ENCODE peak calls at places on chromosomes 3 and 15, in four cellular contexts. Q, D, M and O are unnamed samples.

GRCh38 chr3:46372492-46373359 is 2.0 kb downstream of the CCR5 start:
- DNase-seq in Q (peak), M (no peak), D (no peak), O (no peak)

GRCh38 chr3:157460253-157460652 is 23.6 kb downstream of the PTX3 start:
- DNase-seq in Q (no peak), M (no peak), D (no peak), O (no peak)

GRCh38 chr15:59885832-59886231 is 118.3 kb upstream of the FOXB1 start:
- DNase-seq in D (no peak), Q (peak), M (no peak), O (peak)

GRCh38 chr3:187878776-187879524 is 133.7 kb upstream of the BCL6 start:
- DNase-seq in Q (no peak), D (no peak), M (no peak), O (no peak)

GRCh38 chr15:99430881-99431401 is 134.8 kb upstream of the MEF2A start:
- DNase-seq in M (no peak), Q (no peak), D (peak), O (no peak)

GRCh38 chr15:47409601-47410000 is 307.7 kb upstream of the SEMA6D start:
- DNase-seq in D (no peak), Q (no peak), M (no peak), O (no peak)

GRCh38 chr3:160091441-160091840 is 102.8 kb downstream of the IL12A start:
- DNase-seq in Q (no peak), D (no peak), M (no peak), O (no peak)

GRCh38 chr3:38643592-38643991 is 5.9 kb downstream of the SCN5A start:
- DNase-seq in M (no peak), D (no peak), Q (no peak), O (no peak)

GRCh38 chr3:33237439-33237838 is 18.8 kb upstream of the SUSD5 start:
- DNase-seq in D (no peak), M (no peak), Q (no peak), O (no peak)

GRCh38 chr3:8996681-8997121 is 33.4 kb upstream of the RAD18 start:
- DNase-seq in Q (peak), D (peak), M (no peak), O (no peak)

GRCh38 chr3:54079729-54080128 is 42.6 kb upstream of the CACNA2D3 start:
- DNase-seq in M (no peak), D (no peak), Q (peak), O (no peak)

GRCh38 chr15:101615986-101616848 is 36.0 kb downstream of the TM2D3 start:
- DNase-seq in D (peak), M (peak), Q (peak), O (peak)

GRCh38 chr3:25045291-25045690 is 382.8 kb upstream of the RARB start:
- DNase-seq in M (no peak), D (no peak), Q (peak), O (no peak)

GRCh38 chr15:92538115-92538514 is 117.5 kb downstream of the FAM174B start:
- DNase-seq in M (peak), D (no peak), Q (no peak), O (no peak)

GRCh38 chr15:94174399-94174802 is 57.0 kb upstream of the MCTP2 start:
- DNase-seq in M (no peak), D (no peak), Q (no peak), O (no peak)

GRCh38 chr3:20073683-20074082 is 33.4 kb downstream of the KAT2B start:
- DNase-seq in Q (peak), D (no peak), M (no peak), O (peak)

GRCh38 chr15:41160639-41161315 is 44.7 kb upstream of the INO80 start:
- DNase-seq in D (no peak), M (no peak), Q (no peak), O (no peak)

GRCh38 chr15:69604050-69604378 is 151.4 kb downstream of the RPLP1 start:
- DNase-seq in Q (peak), M (no peak), D (no peak), O (no peak)

GRCh38 chr3:114551770-114552526 is 258.1 kb downstream of the TIGIT start:
- DNase-seq in D (no peak), Q (no peak), M (no peak), O (peak)

GRCh38 chr15:88708256-88709054 is 69.6 kb downstream of the ISG20 start:
- DNase-seq in Q (no peak), D (no peak), M (no peak), O (peak)

GRCh38 chr3:53320697-53321096 is 26.6 kb downstream of the DCP1A start:
- DNase-seq in D (no peak), Q (peak), M (no peak), O (no peak)

GRCh38 chr3:42446111-42447050 is 36.0 kb upstream of the LYZL4 start:
- DNase-seq in M (no peak), Q (peak), D (no peak), O (no peak)

GRCh38 chr3:4531478-4532025 is 38.4 kb downstream of the ITPR1 start:
- DNase-seq in D (no peak), M (no peak), Q (no peak), O (no peak)

GRCh38 chr3:48820626-48821324 is 26.9 kb downstream of the PRKAR2A start:
- DNase-seq in D (no peak), Q (no peak), M (no peak), O (no peak)

GRCh38 chr15:80836991-80837390 is 57.8 kb downstream of the CEMIP start:
- DNase-seq in M (no peak), Q (no peak), D (no peak), O (no peak)

GRCh38 chr3:51588724-51589123 is 50.2 kb downstream of the RAD54L2 start:
- DNase-seq in Q (no peak), D (no peak), M (no peak), O (no peak)

GRCh38 chr3:159926573-159926972 is 62.1 kb upstream of the IL12A start:
- DNase-seq in M (no peak), D (no peak), Q (no peak), O (no peak)

GRCh38 chr3:129892857-129893615 is 475 bp downstream of the TMCC1 start:
- DNase-seq in M (peak), D (peak), Q (peak), O (peak)

GRCh38 chr3:24242012-24242698 is 252.5 kb downstream of the THRB start:
- DNase-seq in M (no peak), D (no peak), Q (peak), O (peak)

GRCh38 chr3:64954995-64955636 is 267.3 kb upstream of the ADAMTS9 start:
- DNase-seq in M (peak), D (no peak), Q (no peak), O (peak)

GRCh38 chr15:28169361-28169760 is 70.2 kb upstream of the OCA2 start:
- DNase-seq in D (no peak), M (no peak), Q (no peak), O (no peak)

GRCh38 chr15:40441012-40441735 is 421 bp downstream of the BAHD1 start:
- DNase-seq in Q (peak), M (no peak), D (no peak), O (no peak)

GRCh38 chr3:10354373-10355015 is 33.6 kb upstream of the SEC13 start:
- DNase-seq in M (no peak), Q (no peak), D (no peak), O (peak)

GRCh38 chr3:44932271-44932670 is 43.7 kb downstream of the ZDHHC3 start:
- DNase-seq in Q (no peak), D (no peak), M (no peak), O (peak)

GRCh38 chr3:127114337-127115070 is 78.4 kb upstream of the PRR23E start:
- DNase-seq in M (no peak), Q (no peak), D (no peak), O (peak)

GRCh38 chr3:167728176-167728575 is 6.5 kb downstream of the PDCD10 start:
- DNase-seq in Q (no peak), D (no peak), M (no peak), O (no peak)

GRCh38 chr3:67288707-67289106 is 290.6 kb downstream of the KBTBD8 start:
- DNase-seq in Q (no peak), D (no peak), M (no peak), O (no peak)

GRCh38 chr3:115857518-115858136 is 234.3 kb downstream of the GAP43 start:
- DNase-seq in D (no peak), M (no peak), Q (no peak), O (no peak)
- H3K27ac ChIP-seq in D (no peak), M (no peak), Q (no peak), O (peak)

DNA sequence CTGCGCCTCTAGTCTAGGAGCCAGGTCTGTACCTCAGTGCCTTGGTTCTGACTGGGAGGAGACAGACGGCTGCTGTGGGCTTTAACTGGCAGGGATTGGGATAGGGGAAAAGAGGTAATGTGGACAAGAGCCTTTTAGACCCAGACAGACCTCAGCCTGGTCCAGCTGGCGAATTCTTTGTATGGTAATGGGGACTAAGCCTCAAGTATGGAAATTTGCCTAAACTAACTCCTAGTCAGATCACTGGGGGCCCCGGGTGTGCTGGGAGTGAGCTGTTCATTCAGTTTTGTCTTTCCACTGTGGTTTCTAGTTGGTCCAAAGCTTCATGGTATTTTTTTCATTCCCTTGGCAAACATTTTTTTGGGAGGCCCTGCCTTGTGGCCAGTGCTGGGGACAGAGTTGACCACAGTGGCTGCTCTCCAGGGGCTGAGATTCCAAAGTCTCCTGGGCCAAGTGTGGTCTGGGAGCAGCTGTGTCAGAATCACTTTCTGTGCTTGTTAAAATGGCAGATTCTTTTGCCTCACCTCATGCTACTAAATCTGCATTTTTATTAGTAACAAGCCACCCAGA is 261.4 kb upstream of the C2CD4B start:
- DNase-seq in M (no peak), D (no peak), Q (no peak), O (no peak)
- H3K27ac ChIP-seq in M (no peak), D (no peak), Q (no peak), O (no peak)

DNA sequence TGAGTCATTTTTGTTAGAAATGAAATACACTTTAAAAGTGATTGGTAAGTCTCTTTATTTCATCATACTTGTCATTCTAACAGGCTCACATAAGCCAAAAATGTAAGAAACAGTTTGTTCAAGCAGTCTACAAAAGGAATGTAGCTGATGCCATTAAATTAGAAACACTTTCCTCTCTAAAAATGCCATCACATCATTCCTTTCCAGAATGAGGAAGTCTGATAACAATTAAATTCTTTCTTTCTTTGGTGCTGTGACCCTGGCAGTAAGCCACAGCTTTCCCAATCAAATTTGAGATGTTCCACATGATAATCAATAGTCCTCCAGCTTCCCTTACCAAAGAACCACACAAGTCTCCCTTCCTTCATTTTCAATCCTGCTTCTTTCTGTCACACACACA is 9.4 kb upstream of the P2RY1 start:
- DNase-seq in D (no peak), M (no peak), Q (no peak), O (no peak)
- H3K27ac ChIP-seq in D (no peak), M (no peak), Q (no peak), O (no peak)

DNA sequence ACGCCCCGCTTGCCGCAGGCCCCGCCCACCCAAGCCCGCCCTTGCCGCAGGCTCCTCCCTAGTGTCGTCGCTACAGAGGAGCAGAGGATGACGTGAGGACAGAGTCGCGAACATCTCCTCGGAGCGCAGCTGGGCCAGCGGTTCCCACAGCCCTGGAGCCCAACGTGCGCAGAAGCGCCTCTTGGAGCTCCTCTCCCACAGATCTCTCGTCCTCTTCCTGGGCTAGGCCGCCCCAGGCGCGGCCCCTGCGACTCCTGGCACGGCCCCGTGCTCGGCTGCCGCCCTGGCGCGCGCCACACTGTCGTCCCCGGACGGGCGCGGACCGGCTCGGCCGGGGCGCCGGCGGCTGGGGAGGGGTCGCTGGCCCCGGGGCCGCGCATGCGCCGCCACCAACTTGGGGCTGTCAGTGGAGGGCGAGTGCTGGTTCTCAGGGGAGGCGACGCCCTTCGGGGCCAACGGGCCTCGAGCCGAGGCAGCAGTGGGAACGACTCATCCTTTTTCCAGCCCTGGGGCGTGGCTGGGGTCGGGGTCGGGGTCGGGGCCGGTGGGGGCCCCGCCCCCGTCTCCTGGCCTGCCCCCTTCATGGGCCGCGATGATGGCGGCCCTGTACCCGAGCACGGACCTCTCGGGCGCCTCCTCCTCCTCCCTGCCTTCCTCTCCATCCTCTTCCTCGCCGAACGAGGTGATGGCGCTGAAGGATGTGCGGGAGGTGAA is at the start of gene TRPC1:
- DNase-seq in M (peak), D (peak), Q (peak), O (peak)
- H3K27ac ChIP-seq in M (peak), D (peak), Q (peak), O (no peak)

GRCh38 chr3:153343988-153344782 is 182.2 kb downstream of the RAP2B start:
- DNase-seq in M (peak), D (no peak), Q (no peak), O (no peak)

GRCh38 chr3:153339065-153339464 is 177.0 kb downstream of the RAP2B start:
- DNase-seq in D (no peak), Q (no peak), M (no peak), O (no peak)

DNA sequence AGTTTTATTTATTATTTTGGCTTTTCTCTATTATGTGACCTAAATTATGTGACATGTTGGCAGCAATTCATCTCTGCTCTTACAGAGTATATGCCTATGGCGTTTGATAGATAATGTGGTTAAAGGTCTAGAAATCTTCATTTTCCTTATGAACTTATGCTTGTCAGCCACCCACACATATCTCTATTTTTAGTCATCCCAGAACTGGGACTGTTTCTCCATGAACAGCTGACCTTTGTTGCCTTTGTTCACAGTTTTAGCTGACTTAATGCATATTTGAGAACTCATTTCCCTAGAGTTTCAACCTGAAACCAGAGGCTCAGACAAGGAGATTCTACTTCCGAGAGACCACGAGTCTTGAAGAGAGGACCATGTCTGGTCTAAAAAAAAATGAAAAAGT is 176.5 kb downstream of the RAP2B start:
- DNase-seq in D (no peak), M (no peak), Q (no peak), O (no peak)
- H3K27ac ChIP-seq in D (no peak), M (no peak), Q (no peak), O (no peak)

DNA sequence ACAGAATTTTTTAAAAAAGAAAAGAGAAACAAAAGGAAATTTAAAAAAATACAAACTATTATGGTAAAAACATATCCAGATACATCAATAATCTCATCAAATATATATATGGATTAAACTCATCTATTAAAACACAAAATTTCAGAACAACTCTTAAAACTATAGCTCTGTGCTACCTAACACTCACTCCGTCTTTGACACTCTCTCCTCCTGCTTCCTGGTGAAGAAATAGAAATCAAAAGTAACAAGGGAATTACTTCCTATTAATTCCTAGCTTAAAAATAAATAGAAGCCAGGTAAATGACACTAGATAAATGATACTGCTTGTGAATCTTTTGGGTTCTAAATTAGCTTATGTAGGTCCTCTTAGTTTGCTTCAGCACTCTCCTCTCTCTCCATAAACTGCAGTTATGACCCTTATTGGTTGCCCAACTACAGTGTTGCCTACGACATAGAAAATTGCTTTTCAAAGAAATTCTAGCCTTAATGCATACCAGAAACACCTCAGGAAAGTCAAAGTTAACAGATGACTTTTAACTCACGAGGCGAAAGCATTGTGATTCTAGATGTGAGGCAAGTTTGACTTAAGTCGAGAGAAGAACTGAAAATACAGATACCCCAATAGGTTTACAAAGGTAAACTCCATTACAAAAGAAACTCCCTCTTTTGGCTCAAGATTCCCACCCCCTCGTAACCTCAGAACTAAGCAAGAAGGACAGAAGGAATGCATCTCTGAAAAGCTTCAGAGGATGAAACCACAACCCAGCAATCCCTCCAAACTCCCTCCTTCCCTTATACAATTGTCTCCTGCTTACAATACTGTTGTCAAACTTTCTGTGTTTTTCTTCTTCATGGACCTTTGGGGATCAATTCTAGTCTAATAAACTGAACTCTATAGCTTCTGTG is 394.7 kb downstream of the FGF12 start:
- DNase-seq in Q (peak), D (no peak), M (no peak), O (no peak)
- H3K27ac ChIP-seq in Q (peak), D (peak), M (no peak), O (no peak)

GRCh38 chr15:78598348-78598747 is 22.4 kb downstream of the CHRNA3 start:
- DNase-seq in M (no peak), Q (no peak), D (no peak), O (no peak)
- H3K27ac ChIP-seq in M (no peak), Q (no peak), D (no peak), O (no peak)

GRCh38 chr3:41198526-41198925 is 779 bp upstream of the CTNNB1 start:
- DNase-seq in D (peak), M (peak), Q (no peak), O (peak)
- H3K27ac ChIP-seq in D (peak), M (peak), Q (no peak), O (peak)